ENCODE peak calls at places on chromosomes 4 and X, in four cellular contexts. K is GM12878, B is HepG2, J is HCT116. H is an unnamed sample. For H3K4me1, the result is how much of the 10 kb centered on the place peaks cover.

GRCh38 chr4:112196446-112196845 is 35.1 kb upstream of the AP1AR start:
- DNase-seq in J (no peak), B (no peak), K (no peak), H (no peak)

GRCh38 chr4:123025398-123025797 is 103.0 kb upstream of the NUDT6 start:
- DNase-seq in B (no peak), K (no peak), J (no peak), H (no peak)

GRCh38 chr4:57437649-57438048 is 327.5 kb upstream of the IGFBP7 start:
- DNase-seq in K (no peak), J (no peak), B (no peak), H (no peak)

GRCh38 chr4:20341121-20341758 is 89.5 kb downstream of the SLIT2 start:
- DNase-seq in K (no peak), B (no peak), J (no peak), H (no peak)

GRCh38 chrX:151970661-151971060 is 3.8 kb downstream of the GABRE start:
- DNase-seq in J (no peak), B (peak), K (no peak), H (no peak)

GRCh38 chr4:175470141-175470540 is 341.9 kb downstream of the GPM6A start:
- DNase-seq in K (no peak), J (no peak), B (no peak), H (no peak)

GRCh38 chr4:38782452-38783108 is at the start of gene TLR10:
- DNase-seq in B (peak), J (peak), K (peak), H (peak)

GRCh38 chrX:149630681-149631292 is 805 bp downstream of the TMEM185A start:
- DNase-seq in B (peak), K (no peak), J (no peak), H (no peak)

GRCh38 chr4:26452565-26453531 is 37.4 kb downstream of the CCKAR start:
- DNase-seq in B (no peak), J (no peak), K (no peak), H (no peak)

GRCh38 chr4:140718240-140718639 is 37.9 kb downstream of the TBC1D9 start:
- DNase-seq in J (no peak), K (no peak), B (no peak), H (no peak)

GRCh38 chrX:19972984-19973383 is 17.9 kb downstream of the BCLAF3 start:
- DNase-seq in B (no peak), J (no peak), K (no peak), H (no peak)

GRCh38 chrX:14352511-14352910 is 176.8 kb upstream of the GLRA2 start:
- DNase-seq in K (no peak), B (no peak), J (no peak), H (no peak)

GRCh38 chrX:150688911-150689451 is 4.2 kb upstream of the MTMR1 start:
- DNase-seq in B (peak), K (no peak), J (peak), H (peak)

GRCh38 chrX:115560211-115560977 is 580 bp upstream of the PLS3 start:
- DNase-seq in K (no peak), B (peak), J (peak), H (no peak)

GRCh38 chrX:120797201-120797938 is 78.3 kb downstream of the CT47B1 start:
- DNase-seq in B (no peak), K (no peak), J (no peak), H (no peak)

GRCh38 chr4:4216261-4216660 is 10.5 kb downstream of the OTOP1 start:
- DNase-seq in K (no peak), J (no peak), B (no peak), H (no peak)

GRCh38 chr4:23083391-23083790 is 390.7 kb downstream of the GBA3 start:
- DNase-seq in J (no peak), K (no peak), B (no peak), H (no peak)
- TF ChIP-seq ZNF274 in J (no peak), K (no peak), B (no peak), H (no peak)

DNA sequence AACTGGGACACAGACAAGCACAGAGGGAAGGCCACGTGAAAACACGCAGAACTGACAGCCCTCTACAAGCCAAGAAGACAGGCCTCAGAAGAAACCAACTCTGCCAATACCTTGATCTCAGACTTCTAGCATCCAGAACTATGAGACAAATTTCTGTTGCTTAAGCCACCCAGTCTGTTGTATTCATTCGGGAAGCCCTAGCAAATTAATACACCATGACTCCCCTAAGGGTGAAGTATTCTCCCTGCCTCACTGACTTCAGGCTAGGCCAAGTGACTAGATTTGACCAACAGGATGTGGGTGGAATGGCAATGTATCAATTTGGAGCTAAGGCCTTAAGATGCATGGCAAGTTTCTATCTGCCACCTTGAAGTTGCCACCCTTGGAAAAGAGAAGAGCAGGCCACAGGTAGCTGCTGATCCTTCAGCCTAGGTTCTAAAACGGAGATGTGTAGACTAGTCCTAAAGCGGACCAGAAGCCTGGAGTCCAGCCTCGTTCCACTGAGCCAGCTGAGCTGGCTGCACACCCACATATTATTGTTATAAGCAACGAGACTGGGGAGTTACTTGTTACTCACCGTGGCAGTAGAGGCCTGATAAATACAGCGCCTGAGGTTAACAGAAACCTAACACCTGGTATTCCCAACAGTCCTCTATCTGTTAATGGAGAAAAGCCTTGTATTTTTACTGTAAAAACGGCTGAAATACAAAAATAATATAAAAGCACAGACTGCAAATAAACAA is 16.5 kb downstream of the SCARB2 start:
- DNase-seq in K (no peak), J (no peak), B (no peak), H (no peak)
- H3K4me1 ChIP-seq in K (half or more), J (under half), B (half or more), H (under half)

DNA sequence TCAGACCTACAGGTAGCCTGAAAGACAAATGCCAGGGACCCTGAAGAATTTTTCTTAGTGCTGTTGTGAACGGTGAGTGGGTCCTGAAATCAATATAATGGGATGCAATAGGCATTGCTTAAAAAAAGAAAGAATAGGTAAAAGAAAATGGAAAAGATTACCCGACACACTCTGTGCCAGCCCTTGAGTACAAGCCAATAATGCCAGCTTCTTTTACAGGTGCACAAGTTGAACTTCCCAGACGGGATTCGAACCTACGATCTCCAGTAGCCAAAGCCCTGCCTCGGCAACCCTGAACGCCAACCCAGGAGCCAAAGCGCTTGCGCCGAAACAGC is 24.7 kb upstream of the GLOD5 start:
- DNase-seq in K (no peak), B (no peak), J (no peak), H (no peak)
- H3K4me3 ChIP-seq in K (peak), B (peak), J (peak), H (peak)

GRCh38 chr4:64895031-64895430 is 485.8 kb upstream of the TECRL start:
- DNase-seq in K (no peak), B (no peak), J (no peak), H (no peak)
- TF ChIP-seq ZNF274 in K (no peak), B (no peak), J (no peak), H (no peak)

DNA sequence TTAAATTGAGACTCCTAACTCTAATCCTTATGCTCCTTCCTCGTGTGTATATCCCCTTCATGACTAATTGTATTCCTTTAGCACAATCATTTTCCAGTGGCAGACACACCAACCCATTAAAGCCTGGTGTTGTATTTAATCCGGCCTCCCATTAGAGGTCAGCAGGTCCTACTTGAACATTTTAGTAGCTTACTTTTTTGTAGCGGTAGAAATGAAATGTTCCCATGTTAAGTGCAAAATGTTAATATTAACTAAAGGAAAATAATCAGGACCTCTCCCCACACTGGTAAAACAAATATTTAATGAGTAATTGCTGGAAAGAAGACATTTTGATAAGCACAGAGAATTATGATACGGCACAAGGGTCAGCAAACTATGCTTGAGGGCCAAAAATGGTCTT is 3.4 kb downstream of the RAB33B start:
- DNase-seq in B (no peak), J (no peak), K (no peak), H (no peak)
- H3K4me1 ChIP-seq in B (under half), J (under half), K (under half), H (under half)

GRCh38 chr4:149512489-149512888 is 303.2 kb downstream of the IQCM start:
- DNase-seq in J (no peak), K (no peak), B (no peak), H (no peak)

GRCh38 chr4:149523039-149523438 is 292.6 kb downstream of the IQCM start:
- DNase-seq in B (no peak), K (no peak), J (no peak), H (no peak)

GRCh38 chr4:149522031-149522430 is 293.6 kb downstream of the IQCM start:
- DNase-seq in K (no peak), J (no peak), B (no peak), H (no peak)

GRCh38 chr4:149521611-149522010 is 294.0 kb downstream of the IQCM start:
- DNase-seq in J (peak), B (no peak), K (no peak), H (no peak)

GRCh38 chr4:149518471-149518870 is 297.2 kb downstream of the IQCM start:
- DNase-seq in K (no peak), B (no peak), J (no peak), H (no peak)
- H3K4me3 ChIP-seq in K (no peak), B (no peak), J (no peak), H (no peak)

DNA sequence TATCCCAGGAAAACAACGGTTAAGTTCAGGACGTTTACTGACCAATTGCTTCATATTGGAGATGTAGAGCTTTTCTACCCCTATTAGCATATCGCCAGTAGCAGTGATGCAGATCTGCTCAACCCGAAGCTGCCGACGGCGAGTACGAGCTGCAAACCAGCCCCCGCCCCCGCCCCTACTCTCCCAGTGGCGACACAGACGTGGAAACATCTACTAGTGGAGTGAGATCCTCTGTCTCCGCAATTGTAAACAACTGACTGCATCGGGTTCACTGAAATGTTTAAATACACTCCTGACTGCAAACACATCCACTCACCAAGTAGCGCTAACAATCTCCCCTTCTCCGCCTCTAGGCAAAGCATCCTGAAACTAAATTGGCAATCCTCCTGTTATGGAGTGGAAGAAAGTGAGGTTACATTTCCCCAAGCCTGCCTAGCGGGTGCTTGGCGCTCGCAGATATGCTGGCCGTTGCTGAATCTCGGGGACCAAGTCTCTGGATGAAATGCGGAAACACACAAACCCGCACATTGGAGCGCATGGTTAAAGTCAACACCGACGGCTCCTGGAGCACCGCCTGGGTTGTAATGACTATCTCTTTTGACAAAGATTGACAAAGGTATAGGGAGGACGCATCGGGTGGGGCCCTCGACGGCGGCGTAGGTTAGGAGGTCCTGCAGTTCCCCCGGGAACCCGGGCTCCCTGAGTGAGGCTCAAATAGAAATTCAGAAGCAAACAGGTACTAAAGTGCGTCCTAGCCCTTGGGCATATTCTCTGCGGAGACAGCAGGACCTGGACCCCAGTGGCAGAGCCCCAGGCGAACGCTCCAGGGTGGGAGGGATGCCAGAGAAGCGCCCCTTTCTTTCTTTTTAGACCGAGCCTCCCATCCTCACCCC is 116.9 kb upstream of the TEX13C start:
- DNase-seq in B (no peak), K (no peak), J (no peak), H (no peak)
- TF ChIP-seq ZNF274 in B (no peak), K (no peak), J (no peak), H (no peak)

GRCh38 chr4:151319490-151319889 is 5.9 kb downstream of the SH3D19 start:
- DNase-seq in K (no peak), J (no peak), B (no peak), H (no peak)
- H3K4me1 ChIP-seq in K (under half), J (half or more), B (half or more), H (under half)

GRCh38 chrX:131577433-131577832 is 33.6 kb downstream of the OR13H1 start:
- DNase-seq in J (no peak), B (no peak), K (no peak), H (no peak)
- H3K4me3 ChIP-seq in J (peak), B (no peak), K (no peak), H (peak)